ENCODE peak calls at places on chromosomes 1 and 21, in four cellular contexts. One of them, this sample, is unnamed.

GRCh38 chr1:113153116-113153803 is 80.3 kb downstream of the LRIG2 start:
- DNase-seq in choroid plexus epithelial cell: no peak
- DNase-seq in uterus: no peak
- DNase-seq in fibroblast of pulmonary artery: peak
- DNase-seq in this sample: no peak

GRCh38 chr1:1281533-1282321 is 1.5 kb downstream of the SCNN1D start:
- DNase-seq in fibroblast of pulmonary artery: peak
- DNase-seq in uterus: no peak
- DNase-seq in choroid plexus epithelial cell: no peak
- DNase-seq in this sample: peak

GRCh38 chr1:152997911-152998310 is 3.6 kb upstream of the SPRR3 start:
- DNase-seq in fibroblast of pulmonary artery: no peak
- DNase-seq in choroid plexus epithelial cell: no peak
- DNase-seq in uterus: no peak
- DNase-seq in this sample: no peak

GRCh38 chr21:46621457-46622182 is 13.9 kb upstream of the PRMT2 start:
- DNase-seq in choroid plexus epithelial cell: peak
- DNase-seq in uterus: no peak
- DNase-seq in fibroblast of pulmonary artery: no peak
- DNase-seq in this sample: no peak

GRCh38 chr1:80837066-80837465 is 963.7 kb upstream of the ADGRL2 start:
- DNase-seq in fibroblast of pulmonary artery: no peak
- DNase-seq in choroid plexus epithelial cell: no peak
- DNase-seq in uterus: no peak
- DNase-seq in this sample: no peak

GRCh38 chr1:41377397-41377796 is 16.2 kb downstream of the FOXO6 start:
- DNase-seq in fibroblast of pulmonary artery: no peak
- DNase-seq in choroid plexus epithelial cell: no peak
- DNase-seq in uterus: no peak
- DNase-seq in this sample: no peak

GRCh38 chr1:17265162-17265561 is 16.3 kb downstream of the PADI3 start:
- DNase-seq in fibroblast of pulmonary artery: no peak
- DNase-seq in choroid plexus epithelial cell: no peak
- DNase-seq in uterus: no peak
- DNase-seq in this sample: peak

GRCh38 chr21:16605588-16605987 is 875.8 kb downstream of the USP25 start:
- DNase-seq in choroid plexus epithelial cell: peak
- DNase-seq in uterus: no peak
- DNase-seq in fibroblast of pulmonary artery: peak
- DNase-seq in this sample: no peak

GRCh38 chr1:12775443-12775842 is 1.9 kb downstream of the PRAMEF12 start:
- DNase-seq in uterus: no peak
- DNase-seq in choroid plexus epithelial cell: no peak
- DNase-seq in fibroblast of pulmonary artery: no peak
- DNase-seq in this sample: no peak

GRCh38 chr21:36171327-36171726 is 14.7 kb downstream of the DOP1B start:
- DNase-seq in fibroblast of pulmonary artery: no peak
- DNase-seq in uterus: no peak
- DNase-seq in choroid plexus epithelial cell: no peak
- DNase-seq in this sample: no peak

GRCh38 chr1:48920741-48921330 is 144.1 kb upstream of the BEND5 start:
- DNase-seq in uterus: no peak
- DNase-seq in fibroblast of pulmonary artery: no peak
- DNase-seq in choroid plexus epithelial cell: no peak
- DNase-seq in this sample: no peak

GRCh38 chr1:16077430-16078245 is 4.2 kb upstream of the FAM131C start:
- DNase-seq in fibroblast of pulmonary artery: no peak
- DNase-seq in choroid plexus epithelial cell: no peak
- DNase-seq in uterus: no peak
- DNase-seq in this sample: no peak

GRCh38 chr1:156926175-156926574 is 5.7 kb downstream of the LRRC71 start:
- DNase-seq in uterus: no peak
- DNase-seq in choroid plexus epithelial cell: peak
- DNase-seq in fibroblast of pulmonary artery: peak
- DNase-seq in this sample: peak

GRCh38 chr1:156929596-156930238 is 9.3 kb downstream of the LRRC71 start:
- DNase-seq in fibroblast of pulmonary artery: no peak
- DNase-seq in choroid plexus epithelial cell: no peak
- DNase-seq in uterus: no peak
- DNase-seq in this sample: no peak

GRCh38 chr1:156928043-156928602 is 7.7 kb downstream of the LRRC71 start:
- DNase-seq in uterus: no peak
- DNase-seq in fibroblast of pulmonary artery: no peak
- DNase-seq in choroid plexus epithelial cell: no peak
- DNase-seq in this sample: no peak

GRCh38 chr1:156925154-156926010 is 5.0 kb downstream of the LRRC71 start:
- DNase-seq in fibroblast of pulmonary artery: no peak
- DNase-seq in uterus: no peak
- DNase-seq in choroid plexus epithelial cell: no peak
- DNase-seq in this sample: no peak

DNA sequence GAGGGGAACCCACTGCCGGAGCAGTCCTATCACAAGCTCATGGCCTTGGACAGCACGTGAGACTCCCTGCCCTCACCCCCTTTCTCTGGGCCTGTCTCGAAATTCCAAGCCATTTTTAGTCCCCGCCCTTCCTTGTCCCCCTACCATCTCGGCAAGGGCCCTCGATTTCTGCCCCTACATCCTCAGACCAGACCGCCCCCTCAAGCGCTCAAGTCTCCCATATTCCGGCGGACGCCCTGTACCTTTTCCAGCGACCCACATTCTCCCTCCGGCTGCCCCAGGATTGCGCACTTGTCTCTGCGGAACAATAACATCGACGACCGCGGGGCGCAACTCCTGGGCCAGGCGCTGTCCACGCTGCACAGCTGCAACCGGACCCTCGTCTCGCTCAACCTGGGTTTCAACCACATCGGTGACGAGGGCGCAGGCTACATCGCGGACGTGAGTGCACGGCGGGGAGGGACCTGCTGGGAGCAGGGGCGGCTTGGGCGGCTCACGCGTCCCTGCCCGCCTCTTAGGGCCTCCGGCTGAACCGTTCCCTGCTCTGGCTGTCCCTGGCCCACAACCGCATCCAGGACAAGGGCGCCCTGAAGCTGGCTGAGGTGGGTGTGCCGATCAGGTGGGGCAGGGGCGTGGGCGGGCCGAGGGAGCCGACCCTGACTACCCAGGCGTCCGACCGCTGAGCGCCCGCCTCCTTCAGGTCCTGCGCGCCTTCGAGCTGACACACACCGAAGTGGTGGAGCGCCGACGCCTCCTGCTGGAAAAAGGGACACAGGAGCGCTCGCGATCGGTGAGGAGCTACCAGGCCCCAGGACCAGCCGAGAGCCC is 7.0 kb downstream of the LRRC71 start:
- DNase-seq in uterus: peak
- DNase-seq in choroid plexus epithelial cell: peak
- DNase-seq in fibroblast of pulmonary artery: peak
- DNase-seq in this sample: peak
- H3K4me3 ChIP-seq in uterus: no peak
- H3K4me3 ChIP-seq in choroid plexus epithelial cell: peak
- H3K4me3 ChIP-seq in fibroblast of pulmonary artery: peak
- H3K4me3 ChIP-seq in this sample: peak

GRCh38 chr21:39882186-39882882 is 15.1 kb downstream of the PCP4 start:
- DNase-seq in choroid plexus epithelial cell: no peak
- DNase-seq in fibroblast of pulmonary artery: no peak
- DNase-seq in uterus: no peak
- DNase-seq in this sample: no peak

GRCh38 chr21:39885119-39885848 is 18.0 kb downstream of the PCP4 start:
- DNase-seq in uterus: peak
- DNase-seq in fibroblast of pulmonary artery: no peak
- DNase-seq in choroid plexus epithelial cell: no peak
- DNase-seq in this sample: no peak

GRCh38 chr21:39881661-39882060 is 14.4 kb downstream of the PCP4 start:
- DNase-seq in fibroblast of pulmonary artery: no peak
- DNase-seq in choroid plexus epithelial cell: no peak
- DNase-seq in uterus: no peak
- DNase-seq in this sample: no peak
- TF ChIP-seq CTCF in fibroblast of pulmonary artery: no peak
- TF ChIP-seq CTCF in choroid plexus epithelial cell: no peak
- TF ChIP-seq CTCF in uterus: no peak
- TF ChIP-seq CTCF in this sample: no peak

GRCh38 chr1:160797163-160797797 is 1.3 kb downstream of the LY9 start:
- DNase-seq in choroid plexus epithelial cell: no peak
- DNase-seq in uterus: no peak
- DNase-seq in fibroblast of pulmonary artery: no peak
- DNase-seq in this sample: no peak
- H3K4me3 ChIP-seq in choroid plexus epithelial cell: no peak
- H3K4me3 ChIP-seq in uterus: no peak
- H3K4me3 ChIP-seq in fibroblast of pulmonary artery: no peak
- H3K4me3 ChIP-seq in this sample: no peak

GRCh38 chr1:23796466-23797271 is 3.9 kb downstream of the GALE start:
- DNase-seq in uterus: no peak
- DNase-seq in fibroblast of pulmonary artery: no peak
- DNase-seq in choroid plexus epithelial cell: no peak
- DNase-seq in this sample: no peak
- TF ChIP-seq CTCF in uterus: no peak
- TF ChIP-seq CTCF in fibroblast of pulmonary artery: no peak
- TF ChIP-seq CTCF in choroid plexus epithelial cell: peak
- TF ChIP-seq CTCF in this sample: no peak

GRCh38 chr1:169708633-169709032 is 2.8 kb downstream of the SELL start:
- DNase-seq in fibroblast of pulmonary artery: no peak
- DNase-seq in uterus: no peak
- DNase-seq in choroid plexus epithelial cell: no peak
- DNase-seq in this sample: no peak
- H3K4me3 ChIP-seq in fibroblast of pulmonary artery: no peak
- H3K4me3 ChIP-seq in uterus: no peak
- H3K4me3 ChIP-seq in choroid plexus epithelial cell: no peak
- H3K4me3 ChIP-seq in this sample: no peak